ENCODE peak calls at places on chromosomes 1 and 21, in eight cellular contexts. Q, O, A, H, K, W, B and G are unnamed samples.

GRCh38 chr1:4307468-4307845 is 347.0 kb upstream of the AJAP1 start:
- DNase-seq in O (no peak), W (no peak), K (no peak), H (no peak), B (no peak), A (no peak), Q (no peak), G (no peak)

GRCh38 chr21:44415073-44416025 is 40.0 kb upstream of the LRRC3 start:
- DNase-seq in H (no peak), W (no peak), O (no peak), K (no peak), A (no peak), Q (no peak), B (no peak), G (no peak)

GRCh38 chr1:116128669-116129068 is 17.5 kb downstream of the MAB21L3 start:
- DNase-seq in B (no peak), H (no peak), Q (no peak), K (no peak), A (no peak), W (no peak), O (no peak), G (no peak)

GRCh38 chr1:8423702-8424538 is 106.0 kb downstream of the SLC45A1 start:
- DNase-seq in B (peak; percentile 36), K (no peak), A (peak; percentile 36), W (peak; percentile 54), H (no peak), Q (peak; percentile 52), O (peak; percentile 57), G (peak; percentile 55)

GRCh38 chr1:203167026-203167912 is 8.4 kb downstream of the MYBPH start:
- DNase-seq in A (no peak), O (no peak), B (no peak), K (no peak), Q (no peak), H (no peak), W (no peak), G (no peak)

GRCh38 chr1:17189632-17190525 is 15.0 kb upstream of the PADI1 start:
- DNase-seq in W (no peak), O (peak; percentile 82), H (no peak), Q (peak; percentile 94), A (peak; percentile 74), K (no peak), B (peak; percentile 54), G (no peak)

GRCh38 chr1:8047112-8047511 is 21.0 kb upstream of the ERRFI1 start:
- DNase-seq in Q (peak; percentile 84), W (no peak), H (no peak), A (no peak), O (peak; percentile 66), B (no peak), K (no peak), G (no peak)

GRCh38 chr1:31715097-31715872 is 11.5 kb upstream of the COL16A1 start:
- DNase-seq in B (peak; percentile 75), A (peak; percentile 82), W (peak; percentile 96), K (peak; percentile 63), Q (peak; percentile 88), O (peak; percentile 93), H (peak; percentile 46), G (peak; percentile 98)

GRCh38 chr1:229380514-229381160 is 37.8 kb upstream of the CCSAP start:
- DNase-seq in W (no peak), B (no peak), O (no peak), Q (no peak), A (no peak), K (no peak), H (no peak), G (no peak)

GRCh38 chr1:64745986-64746940 is 1.4 kb downstream of the RAVER2 start:
- DNase-seq in O (no peak), H (no peak), Q (no peak), W (no peak), B (no peak), K (no peak), A (no peak), G (no peak)

GRCh38 chr1:93000751-93001175 is 39.5 kb upstream of the DIPK1A start:
- DNase-seq in H (no peak), B (no peak), K (no peak), A (no peak), Q (peak; percentile 31), W (no peak), O (no peak), G (no peak)

GRCh38 chr21:14753069-14753465 is 207.0 kb upstream of the SAMSN1 start:
- DNase-seq in Q (no peak), B (no peak), W (no peak), H (no peak), K (no peak), O (no peak), A (no peak), G (no peak)

GRCh38 chr1:219292341-219292740 is 118.7 kb downstream of the LYPLAL1 start:
- DNase-seq in W (no peak), B (no peak), Q (no peak), A (no peak), H (no peak), K (no peak), O (no peak), G (no peak)

GRCh38 chr21:44473915-44474555 is 18.7 kb downstream of the LRRC3 start:
- DNase-seq in A (no peak), H (no peak), B (no peak), W (no peak), K (no peak), Q (no peak), O (no peak), G (no peak)

GRCh38 chr1:47106792-47107191 is 30.4 kb upstream of the CYP4A22 start:
- DNase-seq in B (no peak), W (no peak), A (no peak), Q (no peak), K (no peak), O (no peak), H (no peak), G (no peak)